ENCODE peak calls at places on chromosomes 16 and 17, in four cellular contexts. P is mucosa of descending colon, R is MM.1S, L is Peyer's patch. A is an unnamed sample.

GRCh38 chr17:32298721-32299578 is 33.3 kb downstream of the RHBDL3 start:
- DNase-seq in P (no peak), R (no peak), L (no peak), A (no peak)

GRCh38 chr16:75483222-75483621 is 12.0 kb downstream of the CHST6 start:
- DNase-seq in P (no peak), R (no peak), L (no peak), A (peak; percentile 93)

GRCh38 chr16:71311553-71312158 is 22.5 kb upstream of the CMTR2 start:
- DNase-seq in P (no peak), R (peak; percentile 46), L (peak; percentile 17), A (peak; percentile 13)

GRCh38 chr17:40596261-40596919 is 31.1 kb upstream of the CCR7 start:
- DNase-seq in P (no peak), R (no peak), L (no peak), A (no peak)

GRCh38 chr17:27499451-27500265 is 43.4 kb downstream of the KSR1 start:
- DNase-seq in P (no peak), R (no peak), L (no peak), A (no peak)

GRCh38 chr17:40399185-40399584 is 18.5 kb downstream of the TOP2A start:
- DNase-seq in P (no peak), R (peak; percentile 26), L (no peak), A (peak; percentile 23)

GRCh38 chr16:4214215-4214621 is 27.7 kb downstream of the SRL start:
- DNase-seq in P (no peak), R (no peak), L (no peak), A (peak; percentile 93)

GRCh38 chr16:85210423-85211169 is 98.3 kb upstream of the CIBAR2 start:
- DNase-seq in P (no peak), R (no peak), L (no peak), A (peak; percentile 41)

GRCh38 chr16:15874745-15875314 is 13.6 kb downstream of the CEP20 start:
- DNase-seq in P (no peak), R (no peak), L (no peak), A (peak; percentile 78)

GRCh38 chr17:59366040-59366757 is 34.7 kb downstream of the YPEL2 start:
- DNase-seq in P (no peak), R (no peak), L (no peak), A (no peak)

GRCh38 chr16:22250522-22250921 is 44.4 kb downstream of the EEF2K start:
- DNase-seq in P (no peak), R (no peak), L (no peak), A (no peak)

GRCh38 chr17:61196302-61196704 is 203.3 kb upstream of the TBX2 start:
- DNase-seq in P (no peak), R (no peak), L (no peak), A (no peak)

GRCh38 chr17:81512560-81512983 is at the start of gene ACTG1:
- DNase-seq in P (peak; percentile 96), R (peak; percentile 94), L (peak; percentile 91), A (peak; percentile 92)

GRCh38 chr17:49588726-49589555 is 13.3 kb downstream of the NXPH3 start:
- DNase-seq in P (no peak), R (no peak), L (no peak), A (no peak)

GRCh38 chr17:76365256-76365903 is 11.7 kb upstream of the PRPSAP1 start:
- DNase-seq in P (no peak), R (no peak), L (no peak), A (no peak)

GRCh38 chr17:17568772-17569195 is 22.7 kb downstream of the PEMT start:
- DNase-seq in P (peak; percentile 78), R (peak; percentile 27), L (peak; percentile 29), A (peak; percentile 70)

GRCh38 chr17:70276931-70277330 is 107.6 kb downstream of the KCNJ2 start:
- DNase-seq in P (no peak), R (no peak), L (no peak), A (no peak)

GRCh38 chr17:794876-795275 is 12.7 kb downstream of the MRM3 start:
- DNase-seq in P (peak; percentile 76), R (peak; percentile 42), L (peak; percentile 39), A (peak; percentile 49)

GRCh38 chr16:12210925-12211869 is 234.7 kb downstream of the SNX29 start:
- DNase-seq in P (no peak), R (no peak), L (no peak), A (no peak)

GRCh38 chr16:80174416-80174815 is 366.4 kb upstream of the DYNLRB2 start:
- DNase-seq in P (no peak), R (no peak), L (no peak), A (peak; percentile 50)

GRCh38 chr17:51850206-51850605 is 308.3 kb downstream of the CA10 start:
- DNase-seq in P (no peak), R (no peak), L (no peak), A (no peak)
- TF ChIP-seq CTCF in P (no peak), R (no peak), L (no peak), A (no peak)

GRCh38 chr16:67393111-67393789 is at the start of gene TPPP3:
- DNase-seq in P (peak; percentile 90), R (no peak), L (peak; percentile 33), A (peak; percentile 44)
- TF ChIP-seq CTCF in P (peak; percentile 77), R (no peak), L (peak; percentile 68), A (peak; percentile 46)

GRCh38 chr17:55772086-55772485 is 21.2 kb downstream of the PCTP start:
- DNase-seq in P (no peak), R (no peak), L (no peak), A (no peak)
- TF ChIP-seq CTCF in P (no peak), R (no peak), L (no peak), A (no peak)

GRCh38 chr17:4818276-4818675 is 11.3 kb downstream of the PLD2 start:
- DNase-seq in P (peak; percentile 19), R (no peak), L (no peak), A (no peak)

GRCh38 chr17:4827399-4827798 is 5.7 kb upstream of the MINK1 start:
- DNase-seq in P (no peak), R (no peak), L (no peak), A (no peak)

GRCh38 chr17:4822835-4823234 is 10.3 kb upstream of the MINK1 start:
- DNase-seq in P (no peak), R (no peak), L (no peak), A (no peak)

GRCh38 chr17:4823373-4824089 is 9.6 kb upstream of the MINK1 start:
- DNase-seq in P (peak; percentile 23), R (no peak), L (no peak), A (no peak)
- TF ChIP-seq CTCF in P (no peak), R (no peak), L (no peak), A (no peak)

DNA sequence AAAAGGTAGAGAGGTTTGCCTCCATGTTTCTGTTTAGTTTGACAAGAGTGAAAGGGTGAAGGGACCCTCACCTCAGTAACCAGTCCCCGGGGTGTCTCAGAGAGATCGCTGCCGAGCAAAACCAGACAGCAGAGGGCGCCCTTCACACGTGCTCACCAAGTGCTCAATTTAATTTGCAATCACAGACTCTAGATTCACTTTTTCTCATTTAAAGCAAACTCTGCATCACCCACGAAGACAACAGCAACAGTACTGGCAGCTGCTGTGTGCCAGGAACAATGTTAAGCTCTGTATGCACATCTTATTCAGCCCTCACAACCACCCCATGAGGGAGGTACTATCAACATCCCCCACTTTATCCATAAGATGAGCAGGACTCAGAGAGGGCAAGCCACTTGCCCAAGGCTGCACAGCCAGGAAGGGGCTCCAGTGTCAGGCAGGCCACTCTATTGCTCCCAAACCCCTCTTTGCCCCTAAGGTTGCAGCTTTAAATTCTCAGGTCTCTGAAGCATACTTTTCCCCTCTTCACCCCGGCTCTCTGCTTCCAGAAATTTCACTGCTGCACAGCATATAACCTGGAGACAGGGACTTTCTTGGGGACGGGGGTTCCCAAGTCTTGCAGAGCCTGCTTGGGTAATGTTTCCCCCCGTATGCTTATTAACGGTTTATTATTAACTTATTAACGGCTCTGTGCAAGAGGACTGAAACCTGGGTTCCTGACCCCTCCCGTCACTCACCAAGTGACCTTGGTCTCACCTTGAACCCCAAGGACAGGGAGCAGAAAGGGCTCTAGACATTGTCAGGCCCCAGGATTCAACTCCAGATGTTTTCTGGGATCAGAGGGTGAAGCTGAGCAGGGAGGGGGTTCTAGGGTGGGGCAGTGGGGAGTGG is 70.9 kb downstream of the CNGB1 start:
- DNase-seq in P (no peak), R (peak; percentile 63), L (peak; percentile 68), A (peak; percentile 59)
- TF ChIP-seq CTCF in P (peak; percentile 76), R (peak; percentile 94), L (peak; percentile 79), A (peak; percentile 91)